ENCODE peak calls at places on chromosomes 2 and 18, in six cellular contexts. One of them, this sample, is unnamed.

GRCh38 chr2:1498176-1498575 is 84.9 kb downstream of the TPO start:
- DNase-seq in activated CD4-positive, alpha-beta T cell treated with anti-CD3 and anti-CD28 coated beads for 1 hour: no peak
- DNase-seq in anterior cingulate cortex: no peak
- DNase-seq in A172: no peak
- DNase-seq in LoVo: no peak
- DNase-seq in fibroblast of lung: no peak
- DNase-seq in this sample: no peak

GRCh38 chr2:196480653-196481322 is 158.7 kb upstream of the CCDC150 start:
- DNase-seq in activated CD4-positive, alpha-beta T cell treated with anti-CD3 and anti-CD28 coated beads for 1 hour: no peak
- DNase-seq in anterior cingulate cortex: no peak
- DNase-seq in A172: no peak
- DNase-seq in LoVo: no peak
- DNase-seq in fibroblast of lung: peak
- DNase-seq in this sample: no peak

GRCh38 chr2:226730487-226730886 is 69.1 kb downstream of the IRS1 start:
- DNase-seq in activated CD4-positive, alpha-beta T cell treated with anti-CD3 and anti-CD28 coated beads for 1 hour: no peak
- DNase-seq in anterior cingulate cortex: no peak
- DNase-seq in A172: no peak
- DNase-seq in LoVo: no peak
- DNase-seq in fibroblast of lung: no peak
- DNase-seq in this sample: no peak

GRCh38 chr2:26018184-26018716 is 15.6 kb upstream of the RAB10 start:
- DNase-seq in activated CD4-positive, alpha-beta T cell treated with anti-CD3 and anti-CD28 coated beads for 1 hour: no peak
- DNase-seq in anterior cingulate cortex: peak
- DNase-seq in A172: peak
- DNase-seq in LoVo: peak
- DNase-seq in fibroblast of lung: peak
- DNase-seq in this sample: peak

GRCh38 chr2:202721621-202722020 is 86.9 kb downstream of the FAM117B start:
- DNase-seq in activated CD4-positive, alpha-beta T cell treated with anti-CD3 and anti-CD28 coated beads for 1 hour: no peak
- DNase-seq in anterior cingulate cortex: no peak
- DNase-seq in A172: peak
- DNase-seq in LoVo: no peak
- DNase-seq in fibroblast of lung: peak
- DNase-seq in this sample: peak

GRCh38 chr2:105744909-105745853 is at the start of gene NCK2:
- DNase-seq in activated CD4-positive, alpha-beta T cell treated with anti-CD3 and anti-CD28 coated beads for 1 hour: no peak
- DNase-seq in anterior cingulate cortex: no peak
- DNase-seq in A172: no peak
- DNase-seq in LoVo: no peak
- DNase-seq in fibroblast of lung: peak
- DNase-seq in this sample: peak

GRCh38 chr2:100064592-100065006 is 77.8 kb downstream of the AFF3 start:
- DNase-seq in activated CD4-positive, alpha-beta T cell treated with anti-CD3 and anti-CD28 coated beads for 1 hour: no peak
- DNase-seq in anterior cingulate cortex: no peak
- DNase-seq in A172: no peak
- DNase-seq in LoVo: no peak
- DNase-seq in fibroblast of lung: no peak
- DNase-seq in this sample: no peak

GRCh38 chr2:158619496-158619895 is 162.7 kb downstream of the PKP4 start:
- DNase-seq in activated CD4-positive, alpha-beta T cell treated with anti-CD3 and anti-CD28 coated beads for 1 hour: no peak
- DNase-seq in anterior cingulate cortex: no peak
- DNase-seq in A172: peak
- DNase-seq in LoVo: no peak
- DNase-seq in fibroblast of lung: peak
- DNase-seq in this sample: peak

GRCh38 chr2:313991-314390 is 26.1 kb upstream of the ALKAL2 start:
- DNase-seq in activated CD4-positive, alpha-beta T cell treated with anti-CD3 and anti-CD28 coated beads for 1 hour: no peak
- DNase-seq in anterior cingulate cortex: no peak
- DNase-seq in A172: no peak
- DNase-seq in LoVo: no peak
- DNase-seq in fibroblast of lung: no peak
- DNase-seq in this sample: no peak

GRCh38 chr2:29110916-29111315 is 4.3 kb upstream of the CLIP4 start:
- DNase-seq in activated CD4-positive, alpha-beta T cell treated with anti-CD3 and anti-CD28 coated beads for 1 hour: no peak
- DNase-seq in anterior cingulate cortex: no peak
- DNase-seq in A172: peak
- DNase-seq in LoVo: no peak
- DNase-seq in fibroblast of lung: peak
- DNase-seq in this sample: peak

GRCh38 chr2:43576983-43577892 is 18.6 kb downstream of the THADA start:
- DNase-seq in activated CD4-positive, alpha-beta T cell treated with anti-CD3 and anti-CD28 coated beads for 1 hour: no peak
- DNase-seq in anterior cingulate cortex: no peak
- DNase-seq in A172: peak
- DNase-seq in LoVo: peak
- DNase-seq in fibroblast of lung: peak
- DNase-seq in this sample: peak

GRCh38 chr18:23718243-23718720 is 29.0 kb downstream of the LAMA3 start:
- DNase-seq in activated CD4-positive, alpha-beta T cell treated with anti-CD3 and anti-CD28 coated beads for 1 hour: no peak
- DNase-seq in anterior cingulate cortex: no peak
- DNase-seq in A172: peak
- DNase-seq in LoVo: no peak
- DNase-seq in fibroblast of lung: peak
- DNase-seq in this sample: peak

GRCh38 chr2:26139269-26140183 is 33.4 kb upstream of the GAREM2 start:
- DNase-seq in activated CD4-positive, alpha-beta T cell treated with anti-CD3 and anti-CD28 coated beads for 1 hour: no peak
- DNase-seq in anterior cingulate cortex: no peak
- DNase-seq in A172: no peak
- DNase-seq in LoVo: no peak
- DNase-seq in fibroblast of lung: no peak
- DNase-seq in this sample: no peak

GRCh38 chr2:70710276-70710675 is 57.7 kb downstream of the ADD2 start:
- DNase-seq in activated CD4-positive, alpha-beta T cell treated with anti-CD3 and anti-CD28 coated beads for 1 hour: no peak
- DNase-seq in anterior cingulate cortex: no peak
- DNase-seq in A172: no peak
- DNase-seq in LoVo: no peak
- DNase-seq in fibroblast of lung: peak
- DNase-seq in this sample: no peak

GRCh38 chr2:27681844-27682243 is 18.2 kb downstream of the SLC4A1AP start:
- DNase-seq in activated CD4-positive, alpha-beta T cell treated with anti-CD3 and anti-CD28 coated beads for 1 hour: no peak
- DNase-seq in anterior cingulate cortex: no peak
- DNase-seq in A172: peak
- DNase-seq in LoVo: peak
- DNase-seq in fibroblast of lung: peak
- DNase-seq in this sample: peak

GRCh38 chr2:128395640-128396499 is 77.2 kb upstream of the HS6ST1 start:
- DNase-seq in activated CD4-positive, alpha-beta T cell treated with anti-CD3 and anti-CD28 coated beads for 1 hour: no peak
- DNase-seq in anterior cingulate cortex: no peak
- DNase-seq in A172: no peak
- DNase-seq in LoVo: no peak
- DNase-seq in fibroblast of lung: no peak
- DNase-seq in this sample: peak